ENCODE peak calls at places on chromosomes 6 and 20, in four cellular contexts. P is HepG2, M is WTC11, D is A549. G is an unnamed sample.

GRCh38 chr20:49029203-49029602 is 16.9 kb upstream of the CSE1L start:
- DNase-seq in M (no peak), P (no peak), D (no peak), G (no peak)

GRCh38 chr6:95578106-95578410 is 723 bp downstream of the MANEA start:
- DNase-seq in D (no peak), M (no peak), P (peak), G (peak)

GRCh38 chr6:53382421-53382820 is 33.7 kb upstream of the ELOVL5 start:
- DNase-seq in P (no peak), D (no peak), M (no peak), G (no peak)

GRCh38 chr6:73579851-73580246 is 59.0 kb upstream of the EEF1A1 start:
- DNase-seq in M (no peak), P (peak), D (peak), G (peak)

GRCh38 chr20:5234978-5235377 is 81.8 kb downstream of the PROKR2 start:
- DNase-seq in P (no peak), M (no peak), D (no peak), G (no peak)

GRCh38 chr20:62141397-62142251 is 1.6 kb downstream of the PSMA7 start:
- DNase-seq in P (peak), M (no peak), D (peak), G (no peak)

GRCh38 chr6:3801960-3802359 is 47.2 kb upstream of the FAM50B start:
- DNase-seq in P (no peak), M (no peak), D (no peak), G (no peak)

GRCh38 chr6:91886183-91886795 is 1299.4 kb upstream of the MAP3K7 start:
- DNase-seq in D (no peak), M (no peak), P (no peak), G (peak)

GRCh38 chr6:82251942-82252341 is 4.4 kb upstream of the IBTK start:
- DNase-seq in M (no peak), D (peak), P (peak), G (peak)

GRCh38 chr6:101740631-101741030 is 347.1 kb downstream of the GRIK2 start:
- DNase-seq in M (no peak), P (no peak), D (no peak), G (no peak)

GRCh38 chr6:71888720-71889340 is 2.5 kb downstream of the RIMS1 start:
- DNase-seq in M (no peak), P (no peak), D (no peak), G (no peak)

GRCh38 chr6:1574083-1574761 is 35.5 kb upstream of the FOXC1 start:
- DNase-seq in D (no peak), P (no peak), M (no peak), G (no peak)

GRCh38 chr20:2140561-2140960 is 38.9 kb downstream of the STK35 start:
- DNase-seq in P (no peak), D (no peak), M (no peak), G (no peak)

GRCh38 chr6:277746-278145 is 14.5 kb upstream of the DUSP22 start:
- DNase-seq in M (no peak), P (no peak), D (no peak), G (no peak)

GRCh38 chr20:19074828-19075516 is 137.5 kb upstream of the SLC24A3 start:
- DNase-seq in P (no peak), D (no peak), M (no peak), G (no peak)

GRCh38 chr20:37417857-37418501 is 72.0 kb downstream of the SRC start:
- DNase-seq in P (no peak), M (no peak), D (no peak), G (no peak)

GRCh38 chr6:25337004-25337403 is 57.8 kb downstream of the CARMIL1 start:
- DNase-seq in M (no peak), D (no peak), P (no peak), G (no peak)

GRCh38 chr6:81741689-81742088 is 10.8 kb downstream of the TENT5A start:
- DNase-seq in P (no peak), M (no peak), D (no peak), G (no peak)

GRCh38 chr20:38165089-38165965 is at the start of gene TGM2:
- DNase-seq in D (peak), P (peak), M (peak), G (peak)

GRCh38 chr6:167968091-167968490 is 29.4 kb upstream of the KIF25 start:
- DNase-seq in M (peak), D (peak), P (peak), G (peak)

GRCh38 chr6:121263742-121264141 is 70.5 kb downstream of the TBC1D32 start:
- DNase-seq in D (no peak), P (no peak), M (no peak), G (no peak)

GRCh38 chr6:77124604-77125003 is 338.7 kb downstream of the HTR1B start:
- DNase-seq in M (no peak), P (no peak), D (no peak), G (no peak)

GRCh38 chr6:168165891-168166290 is 86.9 kb upstream of the FRMD1 start:
- DNase-seq in M (no peak), D (no peak), P (no peak), G (no peak)

GRCh38 chr6:149921361-149921760 is 1.6 kb downstream of the RAET1G start:
- DNase-seq in M (no peak), D (no peak), P (no peak), G (no peak)

GRCh38 chr20:48621256-48622078 is 206.3 kb downstream of the PREX1 start:
- DNase-seq in M (no peak), D (peak), P (no peak), G (peak)

GRCh38 chr6:168609914-168610490 is 169.0 kb downstream of the SMOC2 start:
- DNase-seq in D (no peak), P (no peak), M (no peak), G (no peak)

GRCh38 chr20:62969179-62969760 is 16.8 kb downstream of the SLC17A9 start:
- DNase-seq in M (no peak), D (no peak), P (no peak), G (no peak)

GRCh38 chr6:107692351-107692750 is 131.8 kb downstream of the SCML4 start:
- DNase-seq in M (no peak), D (no peak), P (no peak), G (no peak)

GRCh38 chr20:56572178-56572577 is 39.1 kb downstream of the FAM209B start:
- DNase-seq in M (no peak), P (no peak), D (no peak), G (no peak)

GRCh38 chr6:56372621-56373020 is 125.2 kb upstream of the COL21A1 start:
- DNase-seq in P (no peak), D (no peak), M (no peak), G (no peak)

GRCh38 chr6:34305982-34306702 is 57.3 kb upstream of the SMIM29 start:
- DNase-seq in M (no peak), D (no peak), P (peak), G (peak)
- TF ChIP-seq NR3C1 in M (no peak), D (no peak), P (no peak), G (no peak)

GRCh38 chr20:17748279-17748678 is 48.5 kb downstream of the BANF2 start:
- DNase-seq in P (peak), D (no peak), M (no peak), G (no peak)

GRCh38 chr20:17750722-17751045 is 50.9 kb downstream of the BANF2 start:
- DNase-seq in D (no peak), M (no peak), P (no peak), G (no peak)

GRCh38 chr20:17749628-17749978 is 49.8 kb downstream of the BANF2 start:
- DNase-seq in D (no peak), M (no peak), P (no peak), G (no peak)

GRCh38 chr20:17749979-17750721 is 50.4 kb downstream of the BANF2 start:
- DNase-seq in M (no peak), D (no peak), P (peak), G (no peak)

DNA sequence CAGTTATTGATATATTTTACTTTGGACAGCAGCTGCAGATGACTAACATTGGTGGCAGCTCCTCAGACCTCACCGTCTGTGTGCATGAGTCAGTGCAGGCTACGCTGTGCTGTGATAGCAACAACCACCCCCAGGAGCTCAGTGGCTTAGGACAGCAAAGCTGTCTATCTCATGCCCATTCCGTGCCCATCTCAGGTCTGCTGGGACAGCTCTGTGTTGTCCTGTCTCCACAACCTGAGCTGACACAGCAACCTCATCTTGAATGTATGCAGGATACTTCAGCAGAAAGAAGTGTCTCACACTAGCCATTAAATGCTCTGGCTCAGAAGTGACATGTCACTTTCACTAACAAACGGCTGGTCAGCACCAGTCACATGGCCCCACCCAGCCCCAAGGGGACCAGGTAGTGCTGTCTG is 47.7 kb downstream of the BANF2 start:
- DNase-seq in M (no peak), D (peak), P (peak), G (no peak)
- TF ChIP-seq NR3C1 in M (no peak), D (no peak), P (no peak), G (no peak)

GRCh38 chr6:34587851-34588250 is 31.7 kb upstream of the SPDEF start:
- DNase-seq in D (no peak), P (no peak), M (no peak), G (no peak)

GRCh38 chr6:34587325-34587724 is 31.2 kb upstream of the SPDEF start:
- DNase-seq in M (no peak), D (no peak), P (no peak), G (no peak)

GRCh38 chr6:34585108-34585507 is 29.0 kb upstream of the SPDEF start:
- DNase-seq in M (no peak), P (no peak), D (no peak), G (no peak)

GRCh38 chr6:34585512-34586045 is 29.4 kb upstream of the SPDEF start:
- DNase-seq in D (no peak), P (no peak), M (no peak), G (no peak)

DNA sequence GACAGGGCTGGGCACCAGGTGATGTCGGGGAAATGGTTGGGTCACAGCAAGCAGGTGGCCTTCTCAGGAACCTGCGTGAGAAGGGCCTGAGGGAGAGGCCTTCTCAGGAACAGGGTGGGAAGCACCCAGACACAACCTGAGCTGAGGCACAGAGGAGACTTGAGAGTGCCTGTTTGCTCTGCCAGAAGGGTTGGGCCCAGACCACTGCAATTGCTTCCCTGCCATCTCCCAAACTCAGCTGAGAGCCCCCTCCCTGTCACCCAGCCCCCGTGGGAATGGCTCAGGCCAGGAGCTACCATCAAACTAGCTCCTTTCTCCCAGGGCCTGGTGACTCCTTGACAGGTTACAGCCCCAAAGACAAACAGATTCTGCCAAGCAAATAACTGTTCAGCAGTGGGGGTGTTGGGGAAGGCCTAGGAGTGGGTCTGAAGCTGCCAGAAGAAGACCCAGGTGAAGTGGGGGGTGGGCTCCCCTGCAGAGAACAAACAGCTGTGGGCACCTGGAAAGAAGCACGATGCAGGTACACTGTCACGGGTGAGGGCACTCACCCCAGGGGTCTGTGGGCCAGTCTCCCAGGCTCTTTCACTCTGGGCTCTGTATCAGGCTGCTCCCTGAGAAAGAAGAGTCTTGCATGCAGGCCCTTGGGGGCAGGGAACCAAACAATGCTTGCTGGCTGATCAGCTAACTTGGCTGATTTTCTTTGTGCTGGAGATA is 30.4 kb upstream of the SPDEF start:
- DNase-seq in D (no peak), M (no peak), P (no peak), G (no peak)
- TF ChIP-seq NR3C1 in D (no peak), M (no peak), P (no peak), G (no peak)

GRCh38 chr6:89281779-89282246 is 33.3 kb downstream of the GABRR2 start:
- DNase-seq in D (peak), P (peak), M (peak), G (peak)
- TF ChIP-seq NR3C1 in D (no peak), P (no peak), M (no peak), G (no peak)

GRCh38 chr6:139820191-139820590 is 445.7 kb upstream of the CITED2 start:
- DNase-seq in D (peak), M (no peak), P (no peak), G (no peak)
- TF ChIP-seq NR3C1 in D (no peak), M (no peak), P (no peak), G (no peak)

GRCh38 chr6:117136702-117137101 is 128.7 kb upstream of the VGLL2 start:
- DNase-seq in P (no peak), D (no peak), M (no peak), G (no peak)

GRCh38 chr6:117142145-117142544 is 123.2 kb upstream of the VGLL2 start:
- DNase-seq in D (no peak), M (no peak), P (no peak), G (no peak)

GRCh38 chr6:117137711-117138110 is 127.6 kb upstream of the VGLL2 start:
- DNase-seq in M (no peak), P (no peak), D (no peak), G (no peak)

GRCh38 chr6:117138407-117138806 is 127.0 kb upstream of the VGLL2 start:
- DNase-seq in D (no peak), P (no peak), M (no peak), G (no peak)

GRCh38 chr6:117138920-117139319 is 126.4 kb upstream of the VGLL2 start:
- DNase-seq in M (no peak), P (no peak), D (no peak), G (no peak)
- TF ChIP-seq NR3C1 in M (no peak), P (no peak), D (no peak), G (no peak)